ENCODE peak calls at places on chromosomes 2 and 18, in four cellular contexts. M is transverse colon, X is HCT116, N is spleen. H is an unnamed sample.

GRCh38 chr2:10659898-10660568 is 29.7 kb downstream of the NOL10 start:
- DNase-seq in N (no peak), X (peak; percentile 49), M (peak; percentile 56), H (peak; percentile 64)

GRCh38 chr18:25875574-25875973 is 214.8 kb downstream of the SS18 start:
- DNase-seq in N (no peak), M (no peak), X (no peak), H (no peak)

GRCh38 chr2:145323512-145323911 is 803.6 kb upstream of the ZEB2 start:
- DNase-seq in X (peak; percentile 74), N (no peak), M (no peak), H (no peak)

GRCh38 chr2:66553370-66553769 is 118.4 kb downstream of the MEIS1 start:
- DNase-seq in X (no peak), M (no peak), N (no peak), H (peak; percentile 60)

GRCh38 chr2:9215680-9216079 is 9.1 kb downstream of the ASAP2 start:
- DNase-seq in X (no peak), N (no peak), M (no peak), H (no peak)

GRCh38 chr2:113117594-113118262 is 9.7 kb upstream of the IL1RN start:
- DNase-seq in M (peak; percentile 46), N (no peak), X (no peak), H (peak; percentile 94)

GRCh38 chr18:32803571-32803970 is 30.7 kb upstream of the KLHL14 start:
- DNase-seq in M (no peak), X (no peak), N (no peak), H (no peak)

GRCh38 chr2:45821558-45822271 is 170.2 kb downstream of the PRKCE start:
- DNase-seq in M (peak; percentile 69), X (peak; percentile 23), N (no peak), H (peak; percentile 89)

GRCh38 chr2:241813080-241813805 is 4.2 kb downstream of the NEU4 start:
- DNase-seq in N (peak; percentile 73), M (peak; percentile 6), X (no peak), H (no peak)

GRCh38 chr2:106117882-106118684 is 76.0 kb downstream of the UXS1 start:
- DNase-seq in N (no peak), M (no peak), X (no peak), H (peak; percentile 58)

GRCh38 chr18:32072321-32072720 is 19.4 kb upstream of the RNF138 start:
- DNase-seq in N (no peak), M (no peak), X (no peak), H (no peak)

GRCh38 chr18:77114564-77115391 is 17.8 kb downstream of the MBP start:
- DNase-seq in M (peak; percentile 83), X (no peak), N (peak; percentile 95), H (peak; percentile 86)

GRCh38 chr2:57877811-57878572 is 168.6 kb upstream of the VRK2 start:
- DNase-seq in X (no peak), M (no peak), N (no peak), H (no peak)

GRCh38 chr2:28582595-28582994 is 86.7 kb downstream of the PLB1 start:
- DNase-seq in M (no peak), X (no peak), N (no peak), H (no peak)

GRCh38 chr18:58113337-58113736 is 69.3 kb downstream of the NEDD4L start:
- DNase-seq in X (no peak), N (no peak), M (no peak), H (no peak)

GRCh38 chr2:84492571-84492970 is 23.7 kb upstream of the DNAH6 start:
- DNase-seq in X (no peak), N (no peak), M (no peak), H (no peak)

GRCh38 chr2:126774290-126774689 is 118.3 kb downstream of the GYPC start:
- DNase-seq in M (no peak), X (no peak), N (peak; percentile 16), H (no peak)

GRCh38 chr2:174339971-174340399 is 5.2 kb downstream of the SP9 start:
- DNase-seq in N (no peak), M (no peak), X (no peak), H (no peak)

GRCh38 chr2:43086451-43087221 is 139.8 kb downstream of the ZFP36L2 start:
- DNase-seq in X (peak; percentile 19), N (no peak), M (peak; percentile 47), H (no peak)

GRCh38 chr2:52918551-52918950 is 849.1 kb upstream of the CHAC2 start:
- DNase-seq in M (no peak), X (no peak), N (no peak), H (no peak)

GRCh38 chr18:10514082-10514481 is 11.7 kb upstream of the NAPG start:
- DNase-seq in X (no peak), M (no peak), N (no peak), H (no peak)
- TF ChIP-seq POLR2AphosphoS5 in X (no peak), M (no peak), N (no peak), H (no peak)

DNA sequence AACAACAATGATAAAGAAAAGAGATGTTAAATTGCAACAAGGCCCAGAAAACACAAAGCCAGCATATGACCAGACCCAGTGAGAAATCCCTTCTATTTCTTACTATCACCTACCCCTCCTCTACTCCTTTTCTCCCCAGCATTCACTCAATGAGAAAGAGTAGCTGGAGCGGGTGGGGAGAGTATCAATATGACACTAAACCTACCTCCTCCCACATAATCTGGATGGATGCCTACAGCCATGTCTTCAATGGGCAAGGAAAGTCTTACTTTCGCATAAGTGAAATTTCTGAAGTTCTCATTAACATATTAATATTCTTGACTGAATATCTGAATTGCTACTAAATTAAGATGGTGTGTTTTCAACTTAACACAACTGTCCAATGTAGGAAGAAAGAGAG is 78.2 kb downstream of the AFF3 start:
- DNase-seq in M (no peak), N (no peak), X (no peak), H (no peak)
- H3K4me1 ChIP-seq in M (peaks cover 5% of the 10 kb centered on the region), N (peaks cover 18% of the 10 kb centered on the region), X (no peaks in the 10 kb centered on the region), H (peaks cover 43% of the 10 kb centered on the region)

DNA sequence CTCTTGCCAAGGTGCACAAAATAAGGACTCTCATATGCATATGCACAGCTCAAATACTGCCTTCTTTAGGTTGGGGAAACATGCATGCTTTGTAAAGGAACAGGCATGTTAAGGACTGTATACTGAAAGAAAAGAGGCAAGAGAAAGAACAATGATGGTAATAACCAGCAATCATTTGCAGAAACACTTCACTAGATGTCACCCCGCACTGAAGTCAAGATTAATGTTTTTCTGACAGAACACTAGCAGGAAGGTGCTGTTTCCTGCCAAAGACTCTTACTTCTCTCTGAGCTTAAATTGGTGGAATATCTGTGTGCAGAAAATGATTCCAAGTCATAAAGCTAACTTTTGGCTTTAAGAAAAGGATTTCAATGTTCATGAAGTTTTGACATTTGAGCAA is 19.4 kb upstream of the CSRNP3 start:
- DNase-seq in X (no peak), N (no peak), M (no peak), H (no peak)
- H3K27ac ChIP-seq in X (no peak overlapping the region), N (no peak overlapping the region), M (no peak overlapping the region), H (no peak overlapping the region)

DNA sequence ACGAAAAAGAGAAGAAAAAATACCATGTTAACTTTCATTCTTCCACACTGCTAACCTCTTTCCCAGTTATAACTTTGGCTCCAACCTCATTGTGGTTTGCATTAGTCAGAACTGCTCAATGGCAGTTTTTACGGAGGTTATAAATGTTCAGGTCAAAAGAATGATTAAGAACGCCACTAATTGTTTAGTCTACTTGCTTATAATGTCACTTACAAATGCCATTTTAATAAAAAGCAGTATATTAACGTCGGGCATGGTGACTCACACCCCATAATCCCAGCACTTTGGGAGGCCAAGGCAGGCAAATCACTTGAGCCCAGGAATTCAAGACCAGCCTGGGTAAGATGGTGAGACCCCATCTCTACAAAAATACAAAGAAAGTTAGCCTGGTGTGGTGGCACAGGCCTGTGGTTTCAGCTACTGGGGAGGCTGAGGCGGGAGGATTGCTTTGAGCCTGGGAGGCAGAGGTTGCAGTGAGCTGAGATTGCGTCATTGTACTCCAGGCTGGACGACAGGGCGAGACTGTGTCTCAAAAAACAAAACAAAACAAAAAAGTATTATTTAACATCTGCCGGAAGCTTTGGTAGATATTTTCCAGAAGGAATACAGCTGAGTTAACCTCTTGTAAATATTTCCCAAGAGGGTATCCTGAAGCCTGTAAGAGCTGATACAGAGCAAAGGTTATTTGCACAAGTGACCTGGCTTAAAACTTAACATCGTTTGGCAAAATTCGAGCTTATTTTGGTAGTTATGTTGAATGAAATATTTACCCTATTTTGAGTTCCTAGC is 5.1 kb downstream of the AGPS start:
- DNase-seq in M (peak; percentile 19), X (no peak), N (no peak), H (no peak)
- TF ChIP-seq POLR2AphosphoS5 in M (peak; percentile 26), X (no peak), N (no peak), H (no peak)

DNA sequence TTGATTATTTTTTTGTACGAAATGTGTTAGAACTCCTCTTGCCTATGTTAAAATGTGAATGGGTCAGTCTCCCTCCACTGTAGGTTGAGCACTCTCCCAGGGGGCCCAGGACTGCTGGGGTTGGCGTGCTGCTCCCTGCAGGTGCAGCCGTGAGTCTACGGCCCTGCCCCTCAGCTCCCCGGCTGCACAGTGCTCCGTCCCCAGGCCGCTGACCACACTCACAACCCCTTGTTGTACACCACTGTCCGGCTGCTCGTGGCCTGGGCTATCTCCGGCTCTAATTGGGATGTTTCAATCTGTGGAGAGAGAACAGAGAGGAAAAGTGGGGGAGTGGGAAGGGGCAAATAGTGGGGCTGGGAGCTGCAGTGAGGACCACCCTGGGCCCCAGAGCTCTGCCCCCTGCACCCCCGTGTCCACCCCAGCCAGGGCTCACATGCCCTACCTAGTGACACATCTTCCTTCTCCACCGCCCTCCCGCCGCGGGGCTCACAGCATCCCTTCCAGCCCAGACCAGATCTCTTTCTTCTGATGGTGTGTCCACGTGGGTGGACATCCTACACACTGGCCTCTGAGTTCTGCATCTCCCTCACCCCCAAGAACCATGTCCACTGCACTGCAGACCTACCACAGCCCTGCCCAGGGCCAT is 27.6 kb downstream of the EMX1 start:
- DNase-seq in M (no peak), N (no peak), X (no peak), H (no peak)
- H3K4me1 ChIP-seq in M (no peaks in the 10 kb centered on the region), N (no peaks in the 10 kb centered on the region), X (no peaks in the 10 kb centered on the region), H (no peaks in the 10 kb centered on the region)

DNA sequence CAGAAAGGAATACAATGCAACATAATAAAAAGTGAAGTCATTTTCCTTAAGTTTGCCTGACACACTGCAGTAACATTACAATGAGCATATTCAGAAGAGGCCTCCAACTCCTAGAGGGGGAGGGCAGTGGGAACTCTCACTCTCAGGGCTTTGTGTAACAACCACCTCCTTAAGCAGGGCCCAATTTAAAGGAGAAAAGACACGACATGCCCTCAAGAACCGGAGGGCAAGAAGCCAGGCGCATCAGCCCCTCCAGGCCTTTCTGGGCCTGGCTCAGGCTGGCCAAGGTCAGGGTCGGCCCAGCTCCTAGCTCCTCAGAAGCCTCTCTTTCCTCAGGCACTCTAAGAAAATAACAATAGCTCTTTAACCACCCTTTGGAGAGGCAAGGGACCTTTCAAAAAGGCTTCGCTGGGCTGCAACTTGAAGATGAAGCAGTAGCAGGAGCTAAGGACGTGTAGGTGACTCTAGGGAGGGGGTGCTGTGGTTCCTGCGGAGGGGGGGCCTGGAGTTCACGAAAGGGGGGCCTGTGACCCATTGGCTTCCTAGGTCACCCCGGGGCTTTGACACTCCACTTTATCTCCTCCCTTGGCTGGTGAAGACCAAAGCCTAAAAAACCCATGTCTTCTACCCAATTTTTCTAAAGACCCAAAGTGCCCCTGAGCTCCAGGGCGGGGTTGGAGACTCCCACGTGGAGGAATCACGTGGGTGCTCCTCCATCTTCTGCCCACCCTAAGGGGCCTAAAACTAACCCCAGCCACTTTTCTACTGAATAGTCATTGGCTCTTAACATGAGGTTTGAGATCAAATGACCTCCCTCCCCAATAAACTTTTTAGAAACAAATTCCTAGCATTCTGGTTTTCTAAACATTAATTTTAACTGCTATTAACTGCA is 13.3 kb downstream of the SERTAD2 start:
- DNase-seq in M (no peak), X (no peak), N (no peak), H (no peak)
- H3K27ac ChIP-seq in M (no peak overlapping the region), X (no peak overlapping the region), N (no peak overlapping the region), H (no peak overlapping the region)